ENCODE peak calls at places on chromosomes 4 and X, in seven cellular contexts. D is astrocyte of the spinal cord, F is omental fat pad, U is putamen, V is psoas muscle, B is foreskin fibroblast, S is T-cell. A is an unnamed sample.
A peak's percentile ranks its signal among the peaks of the same experiment; 100 is the strongest.

GRCh38 chrX:94743478-94743877 is 1069.5 kb downstream of the FAM133A start:
- DNase-seq in U (no peak), F (no peak), B (no peak), S (no peak), D (no peak), V (no peak), A (no peak)

GRCh38 chrX:110847334-110847733 is 51.7 kb upstream of the CHRDL1 start:
- DNase-seq in S (no peak), D (peak; percentile 76), U (peak; percentile 31), B (peak; percentile 77), F (no peak), V (no peak), A (no peak)

GRCh38 chr4:48190839-48191238 is 56.8 kb upstream of the TXK start:
- DNase-seq in U (no peak), S (no peak), B (no peak), F (no peak), V (no peak), D (no peak), A (no peak)

GRCh38 chr4:53459548-53459947 is 82.1 kb downstream of the FIP1L1 start:
- DNase-seq in S (no peak), F (no peak), D (peak; percentile 53), B (peak; percentile 46), V (no peak), U (no peak), A (no peak)

GRCh38 chr4:25527044-25527443 is 128.6 kb upstream of the SLC34A2 start:
- DNase-seq in S (no peak), F (no peak), V (no peak), D (no peak), U (no peak), B (no peak), A (no peak)

GRCh38 chr4:157300678-157301077 is 80.2 kb downstream of the GRIA2 start:
- DNase-seq in F (no peak), B (no peak), V (no peak), S (no peak), D (no peak), U (no peak), A (no peak)

GRCh38 chr4:159108124-159108523 is 5.2 kb downstream of the RAPGEF2 start:
- DNase-seq in D (no peak), V (no peak), S (no peak), B (no peak), F (no peak), U (no peak), A (no peak)

GRCh38 chr4:189843392-189844009 is 97.2 kb upstream of the FRG1 start:
- DNase-seq in B (no peak), S (no peak), U (no peak), V (no peak), D (no peak), F (no peak), A (no peak)